ENCODE peak calls at places on chromosomes 4 and X, in four cellular contexts. W is GM12878, L is K562, N is HepG2. Q is an unnamed sample.

GRCh38 chr4:181784881-181785280 is 458.3 kb upstream of the TENM3 start:
- DNase-seq in L (no peak), N (no peak), W (no peak), Q (no peak)

GRCh38 chr4:138741778-138742377 is 273.7 kb upstream of the NOCT start:
- DNase-seq in L (no peak), N (no peak), W (no peak), Q (no peak)

GRCh38 chr4:29046166-29046565 is 1674.0 kb upstream of the PCDH7 start:
- DNase-seq in W (no peak), N (no peak), L (no peak), Q (no peak)

GRCh38 chr4:180664766-180665368 is 1578.3 kb upstream of the TENM3 start:
- DNase-seq in W (peak; percentile 25), N (peak; percentile 66), L (peak; percentile 39), Q (peak; percentile 59)

GRCh38 chr4:31059753-31060522 is 339.8 kb downstream of the PCDH7 start:
- DNase-seq in L (no peak), W (no peak), N (no peak), Q (no peak)

GRCh38 chr4:29970626-29971025 is 749.5 kb upstream of the PCDH7 start:
- DNase-seq in L (no peak), W (no peak), N (no peak), Q (no peak)

GRCh38 chr4:42205551-42205950 is 53.1 kb upstream of the BEND4 start:
- DNase-seq in L (no peak), W (no peak), N (no peak), Q (no peak)

GRCh38 chrX:50211510-50211909 is 6.9 kb downstream of the CCNB3 start:
- DNase-seq in W (no peak), L (no peak), N (no peak), Q (no peak)

GRCh38 chr4:95268819-95269565 is 279.8 kb downstream of the UNC5C start:
- DNase-seq in N (no peak), W (no peak), L (no peak), Q (no peak)

GRCh38 chrX:39948564-39948963 is 149.2 kb downstream of the BCOR start:
- DNase-seq in N (no peak), W (no peak), L (no peak), Q (peak; percentile 83)

GRCh38 chr4:175298119-175298518 is 380.0 kb downstream of the ADAM29 start:
- DNase-seq in W (no peak), L (no peak), N (no peak), Q (no peak)

GRCh38 chr4:19224820-19225219 is 1026.9 kb upstream of the SLIT2 start:
- DNase-seq in N (no peak), L (no peak), W (no peak), Q (peak; percentile 15)

GRCh38 chr4:155481150-155481549 is 104.4 kb upstream of the MAP9 start:
- DNase-seq in W (no peak), N (no peak), L (no peak), Q (no peak)

GRCh38 chr4:158015241-158015640 is 157.6 kb downstream of the GASK1B start:
- DNase-seq in N (no peak), W (no peak), L (no peak), Q (no peak)

GRCh38 chr4:119517361-119518229 is 111.0 kb downstream of the PDE5A start:
- DNase-seq in N (peak; percentile 53), W (no peak), L (no peak), Q (peak; percentile 15)

GRCh38 chr4:152352645-152353116 is 183.2 kb downstream of the FBXW7 start:
- DNase-seq in W (peak; percentile 59), L (no peak), N (peak; percentile 46), Q (peak; percentile 49)

GRCh38 chr4:145231906-145232700 is 51.7 kb upstream of the OTUD4 start:
- DNase-seq in W (no peak), N (no peak), L (no peak), Q (no peak)

GRCh38 chr4:83552085-83552484 is 16.2 kb downstream of the GPAT3 start:
- DNase-seq in L (no peak), W (no peak), N (peak; percentile 42), Q (no peak)

GRCh38 chr4:16967722-16968121 is 69.3 kb upstream of the LDB2 start:
- DNase-seq in W (no peak), L (no peak), N (no peak), Q (no peak)

GRCh38 chr4:153535735-153536494 is 69.8 kb downstream of the TMEM131L start:
- DNase-seq in W (no peak), N (no peak), L (no peak), Q (no peak)

GRCh38 chr4:165384608-165385007 is 5.8 kb downstream of the CPE start:
- DNase-seq in N (peak; percentile 23), W (no peak), L (no peak), Q (peak; percentile 66)

GRCh38 chr4:17781072-17781830 is at the start of gene FAM184B:
- DNase-seq in N (no peak), L (no peak), W (no peak), Q (peak; percentile 63)

GRCh38 chr4:168605411-168605810 is 108.6 kb downstream of the PALLD start:
- DNase-seq in W (no peak), L (no peak), N (no peak), Q (no peak)

GRCh38 chr4:37896206-37896605 is 5.3 kb downstream of the TBC1D1 start:
- DNase-seq in W (no peak), L (no peak), N (no peak), Q (no peak)

DNA sequence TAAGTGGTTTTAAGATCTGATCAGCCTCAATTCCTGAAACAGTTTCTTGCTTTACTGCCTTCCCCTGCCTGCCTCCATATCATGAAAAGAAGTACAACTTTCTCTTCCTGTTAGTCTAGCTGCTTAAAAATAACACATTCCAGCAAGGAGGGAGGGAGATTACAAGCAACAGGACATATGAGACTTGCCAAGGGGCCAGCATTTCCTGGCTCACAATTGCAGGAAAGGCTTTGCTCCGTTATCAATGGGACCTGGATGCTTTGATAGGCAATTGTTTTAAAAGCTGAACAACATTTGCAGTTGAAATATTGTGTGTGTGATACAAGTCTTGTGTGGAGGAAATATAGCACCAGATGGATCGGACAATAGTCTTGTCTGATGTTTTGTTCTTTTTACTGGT is 425.0 kb downstream of the FAT4 start:
- DNase-seq in N (no peak), L (no peak), W (no peak), Q (no peak)
- TF ChIP-seq NFIC in N (no peak), L (no peak), W (no peak), Q (no peak)

DNA sequence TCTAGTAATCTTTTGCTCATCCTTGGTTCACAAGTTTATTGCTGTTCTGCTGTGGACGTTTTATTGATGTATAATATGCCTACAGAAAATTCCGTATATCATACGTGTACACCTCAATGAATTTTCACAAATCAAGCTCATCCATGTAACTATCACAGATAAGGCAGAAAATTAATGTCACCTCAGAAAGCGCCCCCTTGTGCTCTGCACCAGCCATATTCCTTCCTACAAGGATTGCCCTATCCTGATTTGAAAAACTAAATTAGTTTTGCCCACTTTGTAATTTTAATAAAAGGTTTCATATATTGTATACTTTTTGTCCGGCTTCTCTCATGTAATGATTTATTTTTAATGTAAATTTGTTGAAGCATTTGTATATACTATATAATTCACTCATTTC is 390.8 kb downstream of the ADGRL3 start:
- DNase-seq in W (no peak), N (no peak), L (no peak), Q (no peak)
- TF ChIP-seq NFIC in W (no peak), N (no peak), L (no peak), Q (no peak)

GRCh38 chrX:129678176-129678880 is 23.6 kb upstream of the APLN start:
- DNase-seq in W (no peak), L (no peak), N (no peak), Q (peak; percentile 62)
- TF ChIP-seq NFIC in W (no peak), L (no peak), N (no peak), Q (no peak)

DNA sequence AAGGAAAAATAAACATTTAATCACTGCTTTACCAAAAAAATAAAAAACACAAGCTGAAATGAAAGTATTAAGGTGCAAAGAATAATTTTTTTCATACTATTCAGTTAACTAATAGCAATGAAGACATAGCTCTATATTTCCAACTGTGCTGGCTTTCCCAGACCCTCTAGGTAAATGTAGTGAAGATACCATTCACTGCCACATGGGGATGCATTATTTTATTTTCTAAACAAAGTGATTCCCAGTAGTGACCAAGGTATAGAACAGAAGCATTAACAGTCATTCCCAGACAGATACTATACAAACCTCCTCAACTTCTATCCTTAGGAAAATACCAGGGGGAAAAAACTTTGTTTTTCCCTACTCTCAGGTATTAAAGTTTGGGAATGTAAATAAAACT is 39.4 kb downstream of the ANTXR2 start:
- DNase-seq in N (no peak), W (no peak), L (peak; percentile 22), Q (no peak)
- TF ChIP-seq NFIC in N (no peak), W (no peak), L (no peak), Q (no peak)

GRCh38 chrX:10769165-10769564 is 148.8 kb upstream of the MID1 start:
- DNase-seq in L (peak; percentile 5), W (no peak), N (no peak), Q (peak; percentile 36)
- TF ChIP-seq NFIC in L (no peak), W (no peak), N (no peak), Q (no peak)

DNA sequence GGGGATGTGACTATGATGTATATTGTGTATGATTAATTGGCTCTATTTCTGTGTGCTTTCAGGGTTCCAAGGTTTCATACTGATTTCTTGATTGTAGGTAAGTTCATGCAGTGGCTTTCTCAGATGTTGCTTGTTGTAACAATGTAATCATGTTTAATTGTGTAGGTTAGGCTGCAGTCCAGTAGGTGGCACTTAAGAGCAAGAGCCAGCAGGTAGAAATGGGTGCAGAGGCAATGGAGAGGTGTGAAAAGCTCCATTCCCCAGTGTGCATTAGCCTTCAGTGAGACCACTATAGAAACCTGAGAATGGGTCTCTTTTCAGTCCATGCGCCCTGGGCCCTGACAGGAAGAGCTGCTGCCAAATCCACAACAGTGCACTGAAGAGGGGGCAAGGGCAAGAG is 28.2 kb downstream of the DCAF12L2 start:
- DNase-seq in L (no peak), N (no peak), W (no peak), Q (peak; percentile 8)
- TF ChIP-seq NFIC in L (no peak), N (no peak), W (no peak), Q (no peak)

DNA sequence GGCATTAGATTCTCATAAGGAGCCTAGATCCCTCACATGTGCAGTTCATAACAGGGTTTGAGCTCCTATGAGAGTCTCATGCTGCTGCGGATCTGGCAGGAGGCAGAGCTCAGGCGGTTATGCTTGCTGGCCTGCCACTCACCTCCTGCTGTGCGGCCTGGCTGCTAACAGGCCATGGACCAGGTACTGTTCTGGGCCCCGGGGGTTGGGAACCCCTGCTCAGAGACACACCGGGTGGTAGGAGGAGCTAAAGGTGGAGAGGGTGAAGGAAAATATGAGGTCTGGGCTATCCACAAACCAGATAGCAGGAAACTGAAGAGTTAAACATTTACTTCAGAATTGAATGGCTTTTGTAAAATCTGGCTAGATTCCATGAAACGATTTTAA is 5.9 kb upstream of the F11 start:
- DNase-seq in W (no peak), L (no peak), N (peak; percentile 60), Q (no peak)
- TF ChIP-seq NFIC in W (no peak), L (no peak), N (no peak), Q (no peak)

GRCh38 chr4:7330031-7330596 is 104.6 kb downstream of the PSAPL1 start:
- DNase-seq in L (no peak), W (no peak), N (no peak), Q (no peak)

GRCh38 chr4:7328162-7328912 is 106.4 kb downstream of the PSAPL1 start:
- DNase-seq in L (no peak), W (no peak), N (no peak), Q (no peak)

GRCh38 chr4:7327341-7327885 is 107.3 kb downstream of the PSAPL1 start:
- DNase-seq in L (no peak), W (no peak), N (no peak), Q (no peak)

GRCh38 chr4:7330811-7331681 is 103.7 kb downstream of the PSAPL1 start:
- DNase-seq in N (no peak), L (no peak), W (no peak), Q (no peak)

GRCh38 chr4:7328913-7329638 is 105.7 kb downstream of the PSAPL1 start:
- DNase-seq in W (no peak), N (no peak), L (no peak), Q (no peak)
- TF ChIP-seq NFIC in W (no peak), N (no peak), L (no peak), Q (peak; percentile 84)

Q was measured in SK-N-SH.